ENCODE peak calls at places on chromosomes 12 and 14, in seven cellular contexts. U, O, V, Q, W, G and H are unnamed samples.

GRCh38 chr12:130555628-130556485 is 160.2 kb downstream of the RIMBP2 start:
- DNase-seq in O (no peak), U (no peak), W (no peak), V (no peak), G (no peak), Q (no peak), H (no peak)

GRCh38 chr12:69161835-69162234 is 77.5 kb upstream of the CPSF6 start:
- DNase-seq in W (no peak), U (peak; percentile 13), Q (no peak), G (peak; percentile 18), O (no peak), V (no peak), H (peak; percentile 44)

GRCh38 chr12:3535431-3535841 is 44.4 kb downstream of the PRMT8 start:
- DNase-seq in W (no peak), U (no peak), V (no peak), O (no peak), G (no peak), Q (no peak), H (no peak)

GRCh38 chr14:35261774-35262173 is 30.4 kb upstream of the PSMA6 start:
- DNase-seq in W (peak; percentile 4), U (peak; percentile 30), Q (no peak), V (no peak), G (peak; percentile 55), O (no peak), H (no peak)

GRCh38 chr12:58364389-58365086 is 423.2 kb downstream of the ATP23 start:
- DNase-seq in W (peak; percentile 94), G (peak; percentile 91), U (peak; percentile 99), V (no peak), Q (no peak), O (no peak), H (no peak)

GRCh38 chr12:70645494-70646317 is 8.5 kb upstream of the PTPRB start:
- DNase-seq in W (peak; percentile 88), O (peak; percentile 73), U (peak; percentile 92), Q (peak; percentile 60), G (peak; percentile 93), V (no peak), H (no peak)

GRCh38 chr12:52209321-52209720 is 17.5 kb upstream of the KRT80 start:
- DNase-seq in U (no peak), W (peak; percentile 90), O (no peak), Q (peak; percentile 11), G (no peak), V (peak; percentile 52), H (no peak)

GRCh38 chr12:121861549-121862254 is 3.0 kb upstream of the HPD start:
- DNase-seq in U (peak; percentile 18), G (no peak), O (no peak), W (no peak), Q (no peak), V (no peak), H (no peak)

GRCh38 chr14:71070169-71070568 is 162.9 kb downstream of the PCNX1 start:
- DNase-seq in O (no peak), V (no peak), G (peak; percentile 12), Q (no peak), U (no peak), W (peak; percentile 80), H (no peak)

GRCh38 chr12:109752117-109753053 is 38.8 kb downstream of the FAM222A start:
- DNase-seq in U (no peak), V (peak; percentile 6), G (no peak), Q (no peak), O (no peak), W (no peak), H (no peak)

DNA sequence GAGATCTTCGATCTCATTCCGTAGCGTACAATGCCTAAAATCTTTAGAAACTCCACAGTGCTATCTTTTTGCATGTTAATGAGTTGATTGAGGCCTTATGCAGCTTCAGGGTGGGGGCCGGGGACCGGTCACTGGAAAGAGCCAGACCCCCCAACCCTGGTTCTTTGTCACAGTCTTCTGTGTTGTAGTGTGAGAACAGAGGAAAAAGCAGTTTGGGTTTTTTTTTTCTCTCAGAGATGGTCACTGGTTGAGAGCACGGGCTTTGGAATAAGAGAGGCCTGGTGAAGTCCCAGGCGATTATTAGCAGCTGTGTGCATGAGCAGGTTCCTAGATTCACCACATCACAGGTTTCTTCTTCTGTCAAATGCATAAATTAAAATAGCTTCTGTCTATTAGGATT is 88.1 kb downstream of the ST8SIA1 start:
- DNase-seq in U (no peak), Q (no peak), W (no peak), V (no peak), G (no peak), O (no peak), H (no peak)
- H3K4me3 ChIP-seq in U (no peak overlapping the region), Q (no peak overlapping the region), W (no peak overlapping the region), V (no peak overlapping the region), G (no peak overlapping the region), O (no peak overlapping the region), H (no peak overlapping the region)

GRCh38 chr12:75457191-75457590 is 23.4 kb upstream of the GLIPR1 start:
- DNase-seq in U (no peak), Q (no peak), O (no peak), W (no peak), G (no peak), V (no peak), H (no peak)
- H3K4me3 ChIP-seq in U (no peak overlapping the region), Q (no peak overlapping the region), O (no peak overlapping the region), W (no peak overlapping the region), G (no peak overlapping the region), V (no peak overlapping the region), H (peak overlapping the region; percentile 1)

DNA sequence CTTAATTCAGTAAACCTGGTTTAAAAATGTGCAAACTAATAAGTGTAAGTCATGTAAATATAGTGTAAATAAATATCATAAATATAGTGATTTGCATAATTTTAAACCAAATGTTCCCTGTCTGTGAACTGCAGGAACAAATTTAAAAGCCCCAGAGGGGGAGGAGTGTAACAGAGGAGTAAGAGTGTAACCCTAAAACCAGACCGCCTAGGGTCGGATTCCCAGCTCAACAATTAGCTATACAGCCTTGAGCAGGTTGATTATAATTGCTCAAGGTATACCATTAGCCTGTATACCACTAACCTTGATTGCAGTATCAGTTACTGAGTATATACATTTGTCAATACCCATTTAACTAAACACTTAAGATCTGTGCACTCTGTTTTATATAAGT is 218.4 kb downstream of the ADAMTS20 start:
- DNase-seq in Q (no peak), V (no peak), O (no peak), U (no peak), W (no peak), G (no peak), H (no peak)
- H3K4me3 ChIP-seq in Q (no peak overlapping the region), V (no peak overlapping the region), O (no peak overlapping the region), U (no peak overlapping the region), W (no peak overlapping the region), G (no peak overlapping the region), H (no peak overlapping the region)

GRCh38 chr12:28857327-28857726 is 291.8 kb upstream of the FAR2 start:
- DNase-seq in W (no peak), Q (no peak), U (no peak), G (no peak), V (no peak), O (no peak), H (no peak)
- H3K4me3 ChIP-seq in W (no peak overlapping the region), Q (no peak overlapping the region), U (no peak overlapping the region), G (no peak overlapping the region), V (no peak overlapping the region), O (no peak overlapping the region), H (no peak overlapping the region)

DNA sequence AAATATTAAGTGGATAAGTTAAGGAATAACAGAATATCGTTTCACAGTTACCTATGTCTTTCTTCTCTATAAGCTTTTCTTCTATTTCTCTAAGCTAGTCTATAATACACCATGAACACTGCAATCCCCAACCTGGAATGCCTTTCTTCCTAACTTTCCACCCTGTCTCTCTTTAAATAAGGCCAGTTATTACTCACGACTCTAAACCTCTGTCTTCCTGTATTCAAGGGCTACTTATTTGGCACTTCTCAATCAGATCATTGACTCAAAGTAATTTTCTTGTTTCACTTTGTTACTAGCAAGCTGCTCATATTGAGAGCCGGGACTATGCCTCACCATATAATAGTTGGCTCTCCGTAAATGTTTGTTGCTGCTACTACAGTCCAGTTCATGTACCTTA is 13.5 kb downstream of the FERMT2 start:
- DNase-seq in Q (no peak), V (no peak), O (no peak), W (no peak), G (no peak), U (no peak), H (no peak)
- H3K4me3 ChIP-seq in Q (no peak overlapping the region), V (no peak overlapping the region), O (no peak overlapping the region), W (no peak overlapping the region), G (no peak overlapping the region), U (no peak overlapping the region), H (no peak overlapping the region)